ENCODE peak calls at places on chromosomes 7 and 10, in five cellular contexts. K, B, D, S and N are unnamed samples.

GRCh38 chr10:45239642-45240041 is 75.8 kb downstream of the OR13A1 start:
- DNase-seq in K (no peak), D (no peak), B (no peak), S (no peak), N (no peak)

GRCh38 chr7:72494807-72495206 is 82.7 kb upstream of the CALN1 start:
- DNase-seq in B (no peak), K (no peak), D (no peak), S (no peak), N (no peak)

GRCh38 chr7:44471436-44471835 is 19.0 kb downstream of the NUDCD3 start:
- DNase-seq in K (no peak), D (no peak), S (peak), B (no peak), N (no peak)

GRCh38 chr7:130838738-130839137 is 104.7 kb upstream of the KLF14 start:
- DNase-seq in K (no peak), S (no peak), B (no peak), D (peak), N (peak)

GRCh38 chr10:84538036-84538435 is 209.6 kb downstream of the CCSER2 start:
- DNase-seq in B (no peak), D (no peak), K (no peak), S (no peak), N (no peak)

GRCh38 chr7:23944131-23944530 is 234.1 kb downstream of the STK31 start:
- DNase-seq in D (no peak), K (no peak), B (no peak), S (no peak), N (no peak)

GRCh38 chr10:88491314-88491713 is 91.8 kb downstream of the RNLS start:
- DNase-seq in B (no peak), D (no peak), K (no peak), S (no peak), N (no peak)

GRCh38 chr10:19730848-19731247 is 85.4 kb upstream of the PLXDC2 start:
- DNase-seq in B (no peak), D (no peak), S (no peak), K (no peak), N (no peak)

GRCh38 chr7:91031757-91032156 is 232.5 kb upstream of the FZD1 start:
- DNase-seq in S (peak), K (no peak), D (peak), B (no peak), N (no peak)

GRCh38 chr10:88731296-88731695 is 25.2 kb downstream of the LIPK start:
- DNase-seq in K (no peak), D (peak), S (no peak), B (no peak), N (no peak)

GRCh38 chr7:134875867-134876266 is 96.4 kb downstream of the CALD1 start:
- DNase-seq in B (no peak), K (no peak), D (no peak), S (no peak), N (no peak)

GRCh38 chr7:98687331-98687863 is 70.3 kb downstream of the NPTX2 start:
- DNase-seq in K (no peak), S (no peak), D (no peak), B (no peak), N (no peak)

GRCh38 chr10:21744223-21744622 is 210.2 kb downstream of the MLLT10 start:
- DNase-seq in K (no peak), B (no peak), S (no peak), D (no peak), N (no peak)

GRCh38 chr7:75931676-75932075 is 16.7 kb downstream of the POR start:
- DNase-seq in S (peak), B (no peak), D (no peak), K (no peak), N (no peak)

GRCh38 chr7:25014735-25015134 is 34.8 kb upstream of the OSBPL3 start:
- DNase-seq in B (no peak), D (no peak), S (no peak), K (no peak), N (no peak)

GRCh38 chr7:97460433-97460832 is 271.5 kb upstream of the TAC1 start:
- DNase-seq in K (no peak), B (no peak), S (no peak), D (no peak), N (no peak)

GRCh38 chr10:132970641-132971438 is 28.5 kb upstream of the CFAP46 start:
- DNase-seq in K (no peak), D (no peak), B (no peak), S (no peak), N (no peak)

GRCh38 chr10:110273474-110273873 is 31.2 kb downstream of the SMNDC1 start:
- DNase-seq in D (peak), S (no peak), K (peak), B (peak), N (no peak)

GRCh38 chr10:77583527-77583926 is 54.1 kb downstream of the KCNMA1 start:
- DNase-seq in D (peak), K (no peak), B (no peak), S (no peak), N (no peak)

GRCh38 chr10:47282005-47282656 is 17.9 kb upstream of the GDF10 start:
- DNase-seq in K (no peak), B (no peak), D (no peak), S (no peak), N (no peak)

GRCh38 chr10:52578871-52579405 is 193.6 kb downstream of the MBL2 start:
- DNase-seq in S (no peak), D (no peak), K (no peak), B (no peak), N (no peak)

GRCh38 chr10:4316166-4316810 is 509.7 kb upstream of the AKR1E2 start:
- DNase-seq in K (no peak), B (no peak), S (no peak), D (peak), N (no peak)

GRCh38 chr10:117534321-117535044 is 8.1 kb upstream of the EMX2 start:
- DNase-seq in K (no peak), D (peak), B (no peak), S (no peak), N (no peak)

GRCh38 chr7:130913721-130914588 is 179.9 kb upstream of the KLF14 start:
- DNase-seq in S (no peak), D (no peak), B (no peak), K (peak), N (no peak)

GRCh38 chr7:111053035-111053434 is 37.9 kb upstream of the LRRN3 start:
- DNase-seq in K (no peak), S (no peak), D (no peak), B (no peak), N (no peak)

GRCh38 chr7:151992375-151992774 is 33.1 kb upstream of the GALNT11 start:
- DNase-seq in D (peak), K (peak), B (peak), S (peak), N (no peak)

GRCh38 chr10:89332092-89332633 is 4.4 kb downstream of the IFIT3 start:
- DNase-seq in S (no peak), K (no peak), D (peak), B (no peak), N (peak)

GRCh38 chr10:49282306-49282705 is 16.7 kb upstream of the C10orf71 start:
- DNase-seq in K (no peak), B (no peak), D (no peak), S (no peak), N (no peak)

GRCh38 chr7:100061518-100062193 is 12.1 kb downstream of the ZSCAN21 start:
- DNase-seq in B (no peak), D (no peak), K (no peak), S (no peak), N (no peak)

GRCh38 chr7:92872701-92873100 is 36.3 kb upstream of the CDK6 start:
- DNase-seq in D (peak), K (no peak), S (no peak), B (no peak), N (no peak)

GRCh38 chr10:15313844-15314243 is 57.2 kb downstream of the FAM171A1 start:
- DNase-seq in S (no peak), K (no peak), B (no peak), D (peak), N (no peak)

GRCh38 chr7:17369686-17370426 is 71.4 kb downstream of the AHR start:
- DNase-seq in K (no peak), D (peak), B (no peak), S (no peak), N (no peak)